ENCODE peak calls at places on chromosome X, in seven cellular contexts. L is adrenal gland, R is NCI-H510A treated with DMSO at 0.1 percent for 48 hours, W is iPS-NIHi11, Q is globus pallidus, M is lung microvascular endothelial cell, U is retina. Z is an unnamed sample.

GRCh38 chrX:138058931-138059330 is 493.0 kb downstream of the ZIC3 start:
- DNase-seq in L (no peak), R (no peak), W (no peak), Q (no peak), M (no peak), U (no peak), Z (no peak)

GRCh38 chrX:13120017-13120416 is 75.6 kb upstream of the FAM9C start:
- DNase-seq in L (peak; percentile 29), R (no peak), W (no peak), Q (no peak), M (peak; percentile 49), U (no peak), Z (no peak)

GRCh38 chrX:2867191-2867590 is 38.5 kb downstream of the GYG2 start:
- DNase-seq in L (no peak), R (no peak), W (no peak), Q (no peak), M (no peak), U (no peak), Z (no peak)

GRCh38 chrX:24186986-24187385 is 37.5 kb downstream of the ZFX start:
- DNase-seq in L (no peak), R (no peak), W (no peak), Q (no peak), M (no peak), U (no peak), Z (no peak)

GRCh38 chrX:40169193-40170086 is 71.7 kb upstream of the BCOR start:
- DNase-seq in L (peak; percentile 78), R (peak; percentile 73), W (no peak), Q (no peak), M (peak; percentile 86), U (peak; percentile 79), Z (no peak)

GRCh38 chrX:13570245-13570573 is 808 bp downstream of the EGFL6 start:
- DNase-seq in L (no peak), R (no peak), W (no peak), Q (no peak), M (no peak), U (peak; percentile 59), Z (no peak)

GRCh38 chrX:123155327-123155726 is 28.8 kb upstream of the GRIA3 start:
- DNase-seq in L (no peak), R (no peak), W (no peak), Q (no peak), M (no peak), U (no peak), Z (no peak)

GRCh38 chrX:149571770-149572169 is 15.5 kb downstream of the MAGEA9B start:
- DNase-seq in L (no peak), R (no peak), W (no peak), Q (no peak), M (no peak), U (no peak), Z (no peak)

GRCh38 chrX:133966199-133966598 is 19.2 kb downstream of the GPC3 start:
- DNase-seq in L (no peak), R (no peak), W (no peak), Q (no peak), M (no peak), U (no peak), Z (no peak)

GRCh38 chrX:71118032-71118984 is at the start of gene MED12:
- DNase-seq in L (peak; percentile 89), R (peak; percentile 74), W (peak; percentile 87), Q (peak; percentile 80), M (peak; percentile 76), U (peak; percentile 78), Z (peak; percentile 77)

GRCh38 chrX:131704136-131704695 is 160.3 kb downstream of the OR13H1 start:
- DNase-seq in L (peak; percentile 91), R (no peak), W (no peak), Q (no peak), M (peak; percentile 94), U (peak; percentile 92), Z (no peak)

GRCh38 chrX:150503898-150504219 is 64.6 kb upstream of the MTM1 start:
- DNase-seq in L (no peak), R (no peak), W (peak; percentile 9), Q (no peak), M (no peak), U (no peak), Z (no peak)